ENCODE peak calls at places on chromosomes 1 and 21, in six cellular contexts. K, J, P, S, F and U are unnamed samples. For H3K4me1, the result is how much of the 10 kb centered on the place peaks cover.

GRCh38 chr1:53371851-53372250 is 44.0 kb upstream of the LRP8 start:
- DNase-seq in K (peak), J (no peak), P (no peak), S (no peak), F (no peak), U (no peak)

GRCh38 chr1:60596791-60597748 is 485.3 kb upstream of the NFIA start:
- DNase-seq in K (no peak), J (no peak), P (no peak), S (no peak), F (no peak), U (no peak)

GRCh38 chr1:1437904-1438376 is 2.5 kb downstream of the VWA1 start:
- DNase-seq in K (no peak), J (peak), P (peak), S (peak), F (no peak), U (peak)

GRCh38 chr1:21271550-21271949 is 18.7 kb downstream of the ECE1 start:
- DNase-seq in K (no peak), J (no peak), P (no peak), S (no peak), F (no peak), U (no peak)

GRCh38 chr1:153881764-153882163 is 41.0 kb downstream of the GATAD2B start:
- DNase-seq in K (no peak), J (no peak), P (no peak), S (no peak), F (no peak), U (no peak)

GRCh38 chr1:232423591-232423990 is 206.3 kb downstream of the SIPA1L2 start:
- DNase-seq in K (no peak), J (no peak), P (no peak), S (no peak), F (no peak), U (no peak)

GRCh38 chr21:36059823-36060158 is 535 bp downstream of the SETD4 start:
- DNase-seq in K (no peak), J (peak), P (peak), S (no peak), F (peak), U (peak)

GRCh38 chr1:235919797-235920475 is 53.2 kb upstream of the LYST start:
- DNase-seq in K (no peak), J (no peak), P (no peak), S (no peak), F (no peak), U (no peak)

GRCh38 chr1:91725961-91726704 is 159.8 kb downstream of the TGFBR3 start:
- DNase-seq in K (no peak), J (no peak), P (no peak), S (no peak), F (no peak), U (peak)

GRCh38 chr1:91724231-91724630 is 161.7 kb downstream of the TGFBR3 start:
- DNase-seq in K (no peak), J (no peak), P (no peak), S (no peak), F (no peak), U (no peak)

GRCh38 chr1:91720044-91720443 is 165.9 kb downstream of the TGFBR3 start:
- DNase-seq in K (no peak), J (no peak), P (no peak), S (no peak), F (no peak), U (no peak)

GRCh38 chr1:91727763-91728162 is 158.2 kb downstream of the TGFBR3 start:
- DNase-seq in K (no peak), J (no peak), P (no peak), S (no peak), F (no peak), U (no peak)

DNA sequence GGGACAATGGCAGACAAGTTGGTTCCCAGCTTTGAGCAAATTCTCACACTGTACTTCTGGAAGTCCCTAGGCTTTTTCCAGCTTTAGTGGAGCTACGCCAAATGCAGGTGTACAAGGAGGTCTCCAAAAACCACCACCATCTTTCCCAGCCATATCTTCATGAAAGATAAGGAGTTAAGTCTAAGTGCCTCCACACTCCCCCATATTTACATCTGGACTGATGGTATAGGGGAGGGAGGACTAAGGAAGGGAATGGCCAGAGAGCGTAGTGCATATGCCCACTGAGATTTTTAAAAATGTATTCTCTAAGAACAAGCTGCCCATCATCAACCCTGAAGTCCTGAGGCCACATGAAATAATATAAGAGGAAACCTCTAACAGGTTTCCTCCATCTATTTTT is 161.3 kb downstream of the TGFBR3 start:
- DNase-seq in K (no peak), J (no peak), P (no peak), S (no peak), F (no peak), U (no peak)
- TF ChIP-seq EP300 in K (no peak), J (no peak), P (no peak), S (no peak), F (no peak), U (no peak)

GRCh38 chr1:247295746-247296145 is 35.9 kb downstream of the ZNF496 start:
- DNase-seq in K (no peak), J (no peak), P (no peak), S (no peak), F (no peak), U (no peak)

GRCh38 chr1:247298124-247298481 is 33.6 kb downstream of the ZNF496 start:
- DNase-seq in K (no peak), J (no peak), P (no peak), S (no peak), F (no peak), U (no peak)

GRCh38 chr1:247297263-247298123 is 34.2 kb downstream of the ZNF496 start:
- DNase-seq in K (no peak), J (no peak), P (no peak), S (no peak), F (no peak), U (peak)

GRCh38 chr1:247295274-247295684 is 36.4 kb downstream of the ZNF496 start:
- DNase-seq in K (no peak), J (no peak), P (no peak), S (no peak), F (no peak), U (no peak)

DNA sequence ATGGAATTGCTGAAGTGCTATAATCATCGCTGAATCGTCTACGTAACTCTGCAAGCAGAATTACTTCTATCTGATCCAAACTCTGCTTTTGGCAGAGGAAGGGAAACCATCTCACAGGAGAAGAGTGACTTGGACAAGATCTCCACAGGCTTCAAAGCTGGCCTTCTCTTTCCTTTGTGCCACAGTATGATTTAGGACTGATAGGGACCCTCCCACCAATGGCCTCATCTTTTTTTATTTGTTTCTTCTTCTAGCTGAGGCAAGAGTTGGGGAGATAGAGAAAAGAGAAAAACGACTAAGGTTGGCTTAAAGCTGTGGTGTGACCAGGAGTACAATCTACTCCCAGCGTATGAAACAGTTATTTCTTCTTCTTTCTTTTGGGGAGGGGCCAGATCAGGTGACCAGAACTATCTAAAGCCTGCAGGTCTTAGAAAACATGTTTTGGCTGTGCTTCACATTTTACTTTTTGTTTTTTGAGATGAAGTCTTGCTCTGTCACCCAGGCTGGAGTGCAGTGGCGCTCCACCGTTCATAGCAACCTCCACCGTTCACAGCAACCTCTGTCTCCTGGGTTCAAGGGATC is 35.0 kb downstream of the ZNF496 start:
- DNase-seq in K (no peak), J (no peak), P (no peak), S (no peak), F (no peak), U (no peak)
- H3K4me1 ChIP-seq in K (under half), J (under half), P (under half), S (under half), F (under half), U (under half)

DNA sequence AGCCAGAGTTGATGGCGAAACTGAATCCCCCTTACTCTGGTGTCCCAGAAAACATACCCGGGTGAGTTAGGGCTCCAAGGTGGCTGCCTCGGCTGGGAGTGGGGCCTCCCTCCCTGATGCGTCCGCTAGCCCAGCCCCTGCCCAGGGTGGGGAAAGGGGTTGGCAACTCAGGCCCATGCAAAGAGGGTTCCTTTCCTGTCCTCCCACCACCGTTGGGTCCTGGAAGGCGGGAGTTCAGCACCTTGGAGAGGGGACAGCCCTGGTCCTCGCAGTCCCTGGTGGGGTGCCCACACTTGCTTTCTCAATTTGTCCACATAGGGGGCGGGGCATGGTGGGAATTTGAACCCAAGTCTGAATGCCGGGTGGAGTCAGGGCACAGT is 6.1 kb downstream of the SRM start:
- DNase-seq in K (no peak), J (no peak), P (no peak), S (no peak), F (peak), U (no peak)
- TF ChIP-seq POLR2AphosphoS5 in K (no peak), J (no peak), P (no peak), S (no peak), F (peak), U (no peak)

DNA sequence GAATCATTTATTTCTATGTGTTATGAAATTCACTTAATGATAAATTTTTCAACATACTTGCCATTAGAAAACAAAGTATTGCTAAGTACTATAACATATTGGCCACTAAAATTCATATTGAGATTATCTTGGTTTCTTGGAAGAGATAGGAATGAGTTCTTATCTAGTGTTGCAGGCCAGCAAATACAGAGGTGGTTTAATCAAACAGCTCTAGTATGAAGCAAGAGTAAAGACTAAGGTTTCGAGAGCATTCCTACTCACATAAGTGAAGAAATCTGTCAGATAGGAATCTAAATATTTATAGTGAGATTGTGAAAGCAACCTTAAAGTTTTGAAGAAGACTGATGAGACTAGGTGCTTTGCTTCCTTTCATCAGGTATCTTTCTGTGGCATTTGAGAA is 37.9 kb upstream of the FOXE3 start:
- DNase-seq in K (no peak), J (no peak), P (no peak), S (no peak), F (no peak), U (no peak)
- TF ChIP-seq EP300 in K (no peak), J (no peak), P (no peak), S (no peak), F (no peak), U (no peak)

DNA sequence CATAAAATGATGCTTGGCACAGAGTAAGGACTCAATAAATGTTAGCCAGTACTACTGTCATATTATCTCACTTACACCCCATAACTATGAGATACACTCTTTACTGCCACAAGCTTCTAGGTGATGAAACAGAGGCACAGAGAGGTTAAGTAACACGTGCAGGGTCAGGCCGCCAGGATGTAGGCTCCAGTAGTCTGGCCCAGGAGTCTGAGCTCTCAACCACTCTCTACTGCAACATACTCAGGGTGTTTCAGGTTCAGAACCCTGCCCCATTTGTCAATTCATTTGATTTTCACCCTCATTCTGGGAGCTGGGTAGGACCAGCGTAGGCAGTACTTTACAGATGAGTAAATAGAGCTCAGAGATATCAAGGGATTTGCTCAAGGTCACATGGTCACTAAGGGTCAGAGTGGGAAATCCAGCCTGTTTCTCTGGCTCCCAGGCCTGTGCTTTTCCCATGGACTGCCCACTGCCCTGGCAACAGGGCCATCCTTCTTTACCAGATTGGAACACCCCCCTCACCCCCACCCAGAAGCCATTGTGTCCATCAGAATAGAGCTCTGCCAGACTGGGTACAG is 21.2 kb downstream of the IQGAP3 start:
- DNase-seq in K (no peak), J (no peak), P (no peak), S (no peak), F (no peak), U (no peak)
- H3K4me1 ChIP-seq in K (under half), J (under half), P (under half), S (under half), F (under half), U (under half)

DNA sequence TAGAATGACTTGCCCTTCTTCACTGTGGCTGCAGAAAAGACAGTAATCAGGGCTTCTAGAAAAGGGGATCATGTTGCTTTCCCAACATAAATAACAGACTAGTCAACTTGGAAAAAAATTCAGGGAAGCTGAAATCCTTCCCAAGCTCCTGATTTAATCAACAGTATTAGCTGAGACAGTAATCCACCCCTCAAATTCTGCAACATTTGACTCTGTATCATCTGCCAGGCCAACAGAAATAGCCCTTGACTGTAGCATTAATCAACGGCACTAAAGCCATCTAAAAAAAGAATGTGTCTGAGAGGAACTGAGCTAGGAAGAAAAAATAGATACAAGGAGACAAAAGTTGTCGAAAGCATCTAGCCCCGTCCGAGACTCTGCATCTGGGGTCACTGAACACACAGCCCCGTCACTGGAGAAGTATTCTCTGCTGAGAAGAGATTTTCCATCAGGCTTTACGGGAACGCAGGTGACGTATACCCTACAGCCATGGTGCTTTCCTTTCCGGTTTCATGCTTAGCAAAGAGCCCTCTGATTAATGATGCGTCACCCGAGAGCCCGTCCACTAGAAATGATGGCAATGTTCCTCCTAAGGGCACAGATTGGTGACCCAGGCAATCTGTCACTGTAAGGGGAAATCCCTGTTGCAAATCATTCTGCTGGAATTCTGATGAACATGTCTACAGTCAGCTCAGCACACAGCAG is 42.1 kb upstream of the TP53BP2 start:
- DNase-seq in K (no peak), J (no peak), P (no peak), S (no peak), F (no peak), U (peak)
- TF ChIP-seq POLR2AphosphoS5 in K (no peak), J (peak), P (peak), S (no peak), F (no peak), U (no peak)

DNA sequence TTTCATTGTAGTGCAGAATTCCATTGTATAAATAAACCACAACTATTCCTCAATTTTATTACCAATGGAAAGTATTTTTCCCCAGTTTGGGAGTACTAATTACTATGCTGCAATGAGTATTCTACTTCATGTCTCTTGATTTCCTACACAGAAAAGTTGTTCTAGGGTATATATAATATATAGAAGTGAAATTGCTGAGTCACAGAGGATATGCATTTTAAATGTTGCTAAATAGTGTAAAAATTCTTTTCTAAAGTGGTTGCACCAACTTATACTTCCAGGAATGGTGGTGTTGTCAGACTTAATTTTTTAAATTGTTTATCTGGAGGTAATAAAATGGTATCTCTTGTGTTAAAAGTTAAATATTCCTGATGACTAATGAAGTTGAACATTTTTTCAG is 19.0 kb upstream of the MYOG start:
- DNase-seq in K (no peak), J (no peak), P (no peak), S (no peak), F (no peak), U (no peak)
- TF ChIP-seq EP300 in K (no peak), J (no peak), P (no peak), S (no peak), F (no peak), U (no peak)

GRCh38 chr1:89701746-89702241 is 68.9 kb downstream of the LRRC8C start:
- DNase-seq in K (no peak), J (no peak), P (no peak), S (no peak), F (no peak), U (no peak)
- H3K4me1 ChIP-seq in K (under half), J (under half), P (under half), S (under half), F (under half), U (under half)

DNA sequence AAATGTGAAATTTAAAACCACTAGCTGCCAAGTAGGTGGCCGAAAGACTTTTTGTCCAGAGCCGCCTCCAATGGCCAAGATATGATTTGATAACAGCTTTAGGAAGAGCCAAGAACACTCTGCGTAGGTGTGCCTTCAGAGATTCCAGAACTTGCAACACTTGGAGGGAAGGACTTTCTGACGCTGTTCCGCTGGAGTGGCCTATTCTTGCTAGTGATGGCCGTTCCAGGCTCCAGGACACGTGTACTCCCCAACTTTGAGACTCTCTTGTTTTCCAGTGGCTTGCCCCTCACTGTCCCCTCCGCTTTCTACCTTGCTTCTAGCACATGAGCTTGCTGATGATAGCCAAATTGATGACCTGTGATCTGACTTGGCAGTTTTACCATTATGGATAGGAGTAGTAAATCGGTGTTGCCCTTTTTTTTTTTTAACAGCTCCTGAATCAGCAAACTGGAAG is 992 bp downstream of the PRDX6 start:
- DNase-seq in K (no peak), J (peak), P (no peak), S (no peak), F (no peak), U (peak)
- TF ChIP-seq POLR2AphosphoS5 in K (no peak), J (peak), P (peak), S (no peak), F (no peak), U (peak)